ENCODE peak calls at places on chromosomes 16 and 17, in ten cellular contexts. L, Q, W, O, H, Y, J, B, A and E are unnamed samples.

GRCh38 chr17:78979780-78980623 is at the start of gene LGALS3BP:
- DNase-seq in L (peak), Q (no peak), W (peak), O (peak), H (no peak), Y (peak), J (no peak), B (peak), A (peak), E (no peak)

GRCh38 chr17:80918731-80919130 is 72.9 kb upstream of the CHMP6 start:
- DNase-seq in L (no peak), Q (no peak), W (no peak), O (no peak), H (no peak), Y (no peak), J (no peak), B (no peak), A (peak), E (no peak)

GRCh38 chr17:32757963-32758362 is 119.0 kb downstream of the MYO1D start:
- DNase-seq in L (no peak), Q (no peak), W (no peak), O (no peak), H (no peak), Y (no peak), J (no peak), B (no peak), A (no peak), E (no peak)

GRCh38 chr17:48754500-48755261 is 26.1 kb upstream of the HOXB13 start:
- DNase-seq in L (no peak), Q (no peak), W (no peak), O (no peak), H (no peak), Y (no peak), J (no peak), B (no peak), A (no peak), E (no peak)

GRCh38 chr16:77194295-77195231 is 3.6 kb downstream of the MON1B start:
- DNase-seq in L (no peak), Q (no peak), W (no peak), O (no peak), H (no peak), Y (no peak), J (no peak), B (no peak), A (no peak), E (no peak)

GRCh38 chr17:7355053-7355452 is at the start of gene TMEM95:
- DNase-seq in L (no peak), Q (no peak), W (no peak), O (no peak), H (no peak), Y (no peak), J (no peak), B (no peak), A (peak), E (no peak)

GRCh38 chr16:75491876-75492275 is 3.4 kb downstream of the CHST6 start:
- DNase-seq in L (no peak), Q (no peak), W (no peak), O (peak), H (no peak), Y (no peak), J (peak), B (no peak), A (peak), E (no peak)

GRCh38 chr16:799948-800833 is at the start of gene GNG13:
- DNase-seq in L (no peak), Q (no peak), W (no peak), O (no peak), H (no peak), Y (no peak), J (no peak), B (no peak), A (no peak), E (no peak)

DNA sequence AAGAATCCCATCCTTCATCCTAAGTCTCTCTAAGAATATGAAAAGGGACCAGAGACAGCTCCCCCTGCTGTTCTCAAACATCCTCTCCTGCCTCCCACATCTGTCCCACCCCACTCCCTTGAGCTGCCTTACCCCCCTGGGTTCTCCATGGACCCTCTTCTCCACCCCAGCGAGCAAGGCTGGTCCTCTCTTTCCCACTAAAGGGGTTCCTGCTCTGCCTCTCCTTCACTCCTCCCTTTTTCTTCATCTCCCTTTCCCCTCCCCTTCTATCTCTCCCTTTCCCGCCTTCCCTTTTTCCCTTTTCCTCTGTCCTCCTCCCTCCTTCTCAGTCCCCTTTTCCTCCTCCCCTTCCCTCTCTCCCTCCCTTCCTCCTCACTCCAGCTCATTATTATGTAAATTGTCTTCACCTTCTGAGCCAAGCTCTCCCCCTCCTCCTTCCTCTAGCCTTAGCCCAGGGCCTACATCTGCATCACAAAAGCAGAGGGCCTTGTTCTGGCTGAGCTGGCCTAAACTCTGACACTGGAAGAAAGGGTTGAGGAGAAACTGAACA is 90.0 kb downstream of the GNAO1 start:
- DNase-seq in L (no peak), Q (no peak), W (no peak), O (no peak), H (no peak), Y (peak), J (no peak), B (no peak), A (peak), E (no peak)
- TF ChIP-seq CTCF in L (peak), Q (no peak), W (no peak), O (no peak), H (peak), Y (peak), J (peak), B (no peak), A (no peak), E (peak)

DNA sequence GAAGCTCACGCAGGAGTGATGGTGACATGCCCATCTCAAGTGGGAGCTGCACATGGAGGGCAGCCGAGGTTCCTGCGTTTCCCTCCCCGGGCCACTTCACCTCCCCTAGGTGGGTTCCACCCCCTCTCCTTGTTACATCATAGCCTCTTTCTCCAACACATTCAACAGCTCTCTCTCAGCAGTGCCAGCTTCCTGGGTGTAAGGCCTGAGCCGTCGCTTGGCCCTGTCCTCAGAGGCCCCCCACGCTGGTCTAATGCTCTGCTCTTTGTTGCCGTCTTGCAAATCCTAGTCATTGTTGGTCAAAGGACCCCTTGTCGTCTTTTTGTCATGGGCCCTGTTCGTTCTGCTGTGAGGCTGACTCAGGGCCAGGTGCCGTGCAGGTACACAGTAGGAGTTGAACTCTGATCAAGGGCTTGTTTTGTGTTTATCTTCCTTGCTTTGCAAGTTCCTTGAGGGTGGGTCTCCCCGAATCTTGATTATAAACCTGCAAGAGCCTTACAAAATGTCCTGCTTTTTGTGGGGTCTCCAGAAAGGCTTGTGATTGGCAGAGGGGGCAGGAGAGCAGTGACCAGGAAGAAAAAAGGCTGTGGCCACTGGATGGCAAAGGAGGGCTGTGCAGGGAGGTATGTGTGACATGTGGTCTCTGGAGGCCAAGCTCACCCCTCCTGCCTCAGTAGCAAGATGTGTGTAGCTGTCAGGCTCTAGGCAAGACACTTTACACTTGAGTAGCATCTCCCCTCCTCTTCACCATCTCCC is 136.6 kb downstream of the CCDC182 start:
- DNase-seq in L (no peak), Q (no peak), W (no peak), O (no peak), H (no peak), Y (no peak), J (no peak), B (no peak), A (no peak), E (no peak)
- TF ChIP-seq CTCF in L (no peak), Q (no peak), W (no peak), O (no peak), H (no peak), Y (no peak), J (no peak), B (no peak), A (no peak), E (no peak)

GRCh38 chr17:2170023-2170422 is 115.1 kb downstream of the HIC1 start:
- DNase-seq in L (no peak), Q (peak), W (no peak), O (no peak), H (no peak), Y (no peak), J (peak), B (no peak), A (no peak), E (no peak)
- TF ChIP-seq CTCF in L (peak), Q (peak), W (no peak), O (no peak), H (no peak), Y (peak), J (peak), B (no peak), A (no peak), E (no peak)

DNA sequence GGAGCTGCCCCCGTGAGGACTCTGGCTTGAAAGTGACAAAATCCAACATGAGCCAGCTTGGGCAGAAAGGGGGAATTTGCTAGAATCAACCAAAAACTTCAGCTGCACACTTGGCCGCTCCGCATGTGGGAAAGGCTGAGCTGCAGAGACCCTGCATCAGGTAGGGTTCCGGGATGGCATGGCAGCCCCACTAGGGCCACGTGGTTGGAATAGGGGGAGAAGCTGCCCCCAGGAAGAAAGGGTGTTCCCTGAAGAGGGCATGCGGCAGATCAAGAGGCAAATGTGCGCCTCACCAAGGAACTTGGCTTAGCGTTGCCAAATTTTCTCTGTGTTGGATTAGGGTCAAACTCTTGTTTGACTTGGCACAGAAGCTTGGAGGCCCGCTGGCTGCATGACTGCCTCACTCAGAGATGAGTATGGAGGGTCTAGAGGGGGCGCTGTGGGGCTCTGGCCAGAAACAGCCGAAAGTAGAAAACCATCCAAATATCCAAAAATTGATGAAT is 29.2 kb upstream of the WFIKKN2 start:
- DNase-seq in L (no peak), Q (no peak), W (no peak), O (no peak), H (no peak), Y (peak), J (no peak), B (no peak), A (no peak), E (no peak)
- TF ChIP-seq CTCF in L (peak), Q (no peak), W (no peak), O (no peak), H (no peak), Y (peak), J (no peak), B (no peak), A (no peak), E (peak)

GRCh38 chr16:82639666-82640336 is 13.0 kb downstream of the CDH13 start:
- DNase-seq in L (peak), Q (peak), W (no peak), O (peak), H (no peak), Y (peak), J (peak), B (peak), A (peak), E (no peak)
- TF ChIP-seq CTCF in L (peak), Q (peak), W (no peak), O (peak), H (peak), Y (peak), J (peak), B (peak), A (peak), E (peak)

DNA sequence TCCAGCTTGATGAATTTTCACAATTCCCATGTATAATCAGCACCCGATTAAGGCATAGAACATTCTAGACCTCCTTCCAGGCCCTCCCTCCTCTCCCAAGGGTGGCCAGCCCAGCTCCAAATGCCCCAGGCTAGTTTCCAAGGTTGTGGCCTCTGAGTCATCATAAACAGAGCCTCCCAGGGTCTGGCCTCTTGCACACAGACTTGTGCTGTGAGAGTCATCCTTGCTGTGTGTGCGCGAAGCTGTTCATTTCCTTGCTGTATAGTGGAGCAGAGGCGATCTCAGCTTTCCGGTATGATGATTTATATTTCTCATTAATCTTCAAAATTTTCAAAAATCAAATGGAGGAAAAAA is 20.5 kb upstream of the JPH3 start:
- DNase-seq in L (no peak), Q (no peak), W (peak), O (peak), H (peak), Y (peak), J (no peak), B (peak), A (no peak), E (no peak)
- TF ChIP-seq CTCF in L (no peak), Q (no peak), W (no peak), O (no peak), H (no peak), Y (no peak), J (no peak), B (no peak), A (no peak), E (no peak)